ENCODE peak calls at places on chromosomes 7 and 10, in eight cellular contexts. F, I, X, B, P, A, K and S are unnamed samples.
A peak's percentile ranks its signal among the peaks of the same experiment; 100 is the strongest.

GRCh38 chr10:27947513-27947912 is 51.4 kb downstream of the ODAD2 start:
- DNase-seq in X (no peak), K (no peak), I (no peak), B (no peak), F (no peak), P (no peak), A (no peak), S (no peak)

GRCh38 chr10:6912424-6912823 is 332.3 kb upstream of the PRKCQ start:
- DNase-seq in K (no peak), I (no peak), X (peak; percentile 51), B (no peak), F (no peak), A (peak; percentile 63), P (no peak), S (no peak)

GRCh38 chr7:93751421-93751820 is 139.1 kb downstream of the TFPI2 start:
- DNase-seq in K (no peak), A (no peak), P (no peak), F (no peak), I (peak; percentile 12), B (no peak), X (no peak), S (no peak)

GRCh38 chr7:128939861-128940410 is 2.2 kb downstream of the IRF5 start:
- DNase-seq in A (no peak), K (no peak), X (no peak), F (no peak), I (no peak), P (no peak), B (no peak), S (no peak)

GRCh38 chr10:77741746-77742145 is 104.1 kb upstream of the KCNMA1 start:
- DNase-seq in X (peak; percentile 67), K (no peak), P (no peak), A (no peak), I (no peak), B (no peak), F (no peak), S (no peak)

GRCh38 chr7:8236781-8237407 is 25.1 kb downstream of the ICA1 start:
- DNase-seq in A (no peak), F (peak; percentile 30), K (no peak), I (no peak), B (no peak), X (no peak), P (no peak), S (no peak)

GRCh38 chr7:49850921-49851613 is 77.6 kb downstream of the VWC2 start:
- DNase-seq in K (peak; percentile 64), B (no peak), I (no peak), A (no peak), X (no peak), F (no peak), P (peak; percentile 42), S (no peak)

GRCh38 chr10:73771722-73772279 is 10.0 kb upstream of the CHCHD1 start:
- DNase-seq in P (peak; percentile 92), A (peak; percentile 96), F (peak; percentile 85), X (peak; percentile 95), B (peak; percentile 81), K (peak; percentile 76), I (no peak), S (no peak)

GRCh38 chr10:44166441-44166840 is 218.5 kb downstream of the CXCL12 start:
- DNase-seq in K (no peak), X (no peak), A (no peak), F (no peak), B (no peak), P (no peak), I (no peak), S (no peak)

GRCh38 chr7:30117886-30118285 is 16.9 kb upstream of the MTURN start:
- DNase-seq in I (no peak), K (no peak), B (no peak), F (no peak), X (no peak), A (no peak), P (no peak), S (no peak)

GRCh38 chr7:116231543-116232401 is 21.4 kb downstream of the TES start:
- DNase-seq in K (no peak), P (no peak), X (peak; percentile 68), A (peak; percentile 78), F (no peak), I (peak; percentile 62), B (no peak), S (no peak)

GRCh38 chr10:71687480-71687879 is 32.1 kb downstream of the C10orf105 start:
- DNase-seq in I (no peak), P (no peak), F (no peak), K (no peak), A (no peak), X (no peak), B (no peak), S (no peak)

GRCh38 chr10:71683301-71683700 is 36.3 kb downstream of the C10orf105 start:
- DNase-seq in K (no peak), X (no peak), A (no peak), F (no peak), B (no peak), P (no peak), I (no peak), S (no peak)

GRCh38 chr10:71684356-71685173 is 35.0 kb downstream of the C10orf105 start:
- DNase-seq in I (no peak), P (no peak), X (no peak), A (peak; percentile 15), F (no peak), K (peak; percentile 67), B (no peak), S (no peak)

GRCh38 chr10:71687077-71687476 is 32.5 kb downstream of the C10orf105 start:
- DNase-seq in P (no peak), K (no peak), I (no peak), B (no peak), X (no peak), F (no peak), A (no peak), S (no peak)

GRCh38 chr10:71685554-71686202 is 33.9 kb downstream of the C10orf105 start:
- DNase-seq in X (no peak), P (no peak), A (no peak), F (no peak), B (no peak), K (no peak), I (no peak), S (no peak)
- TF ChIP-seq CTCF in X (no peak), P (no peak), A (no peak), F (no peak), B (no peak), K (no peak), I (no peak), S (no peak)

DNA sequence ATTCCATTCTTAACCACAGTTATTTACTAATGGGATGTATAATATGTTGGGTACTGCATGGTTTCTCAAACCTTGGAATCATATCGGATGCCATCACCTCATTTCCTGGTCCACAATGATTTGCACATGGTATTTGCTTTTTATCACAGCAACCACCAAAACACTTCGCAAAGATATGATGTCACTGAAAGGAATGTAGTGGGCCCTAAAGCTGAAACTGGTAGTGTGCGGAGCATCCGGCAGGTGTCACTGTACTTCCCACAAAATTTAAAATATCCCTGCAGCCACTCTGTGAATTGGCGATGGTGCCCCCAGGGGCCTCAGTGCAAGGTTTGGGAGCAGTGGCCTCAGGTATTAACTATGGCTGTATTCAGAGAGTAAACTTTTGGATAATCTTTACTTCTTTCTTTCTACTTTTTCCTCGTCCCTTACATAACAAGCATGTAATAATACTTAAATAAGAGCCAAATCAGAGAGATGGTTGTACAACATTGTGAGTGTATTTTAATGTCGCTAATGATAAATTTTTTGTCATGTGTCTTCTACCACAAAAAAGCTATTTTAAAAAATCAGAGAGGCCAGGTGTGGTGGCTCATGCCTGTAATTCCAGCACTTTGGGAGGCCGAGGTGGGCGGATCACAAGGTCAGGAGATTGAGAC is 66.2 kb downstream of the FAM241B start:
- DNase-seq in B (peak; percentile 61), P (peak; percentile 38), F (no peak), A (peak; percentile 98), I (peak; percentile 37), X (peak; percentile 83), K (peak; percentile 86), S (no peak)
- TF ChIP-seq CTCF in B (peak; percentile 56), P (peak; percentile 39), F (peak; percentile 37), A (peak; percentile 98), I (peak; percentile 68), X (peak; percentile 46), K (peak; percentile 81), S (peak; percentile 80)

GRCh38 chr7:28749673-28750072 is 208.5 kb downstream of the TRIL start:
- DNase-seq in A (no peak), K (no peak), X (no peak), F (no peak), I (no peak), P (no peak), B (no peak), S (no peak)

GRCh38 chr7:28758186-28758585 is 199.9 kb downstream of the TRIL start:
- DNase-seq in I (no peak), P (no peak), A (no peak), X (no peak), B (no peak), K (no peak), F (no peak), S (no peak)

GRCh38 chr7:28750981-28751380 is 207.1 kb downstream of the TRIL start:
- DNase-seq in P (no peak), X (no peak), A (no peak), I (no peak), B (no peak), K (peak; percentile 56), F (no peak), S (no peak)

GRCh38 chr7:28755255-28755654 is 202.9 kb downstream of the TRIL start:
- DNase-seq in B (no peak), A (peak; percentile 61), I (no peak), F (no peak), P (no peak), X (peak; percentile 84), K (no peak), S (no peak)

DNA sequence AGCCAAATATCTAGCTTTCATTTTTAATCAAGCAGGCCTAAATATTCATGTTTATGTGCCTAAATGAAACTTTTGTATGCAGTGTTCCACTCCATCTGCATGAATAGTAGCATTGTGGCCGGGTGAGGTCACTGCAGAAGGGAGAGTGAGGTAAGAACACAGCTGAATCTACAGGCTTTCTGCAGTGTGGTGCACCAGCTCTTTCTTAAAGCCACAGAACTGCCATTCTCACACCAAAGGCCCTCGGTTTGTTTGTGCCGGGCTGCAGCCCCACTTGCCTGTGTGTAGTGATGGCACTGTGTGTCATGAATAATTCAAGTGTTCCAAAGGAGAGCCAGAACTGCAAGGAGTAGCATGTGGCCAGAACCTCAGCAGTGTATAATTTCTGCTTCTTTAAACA is 204.1 kb downstream of the TRIL start:
- DNase-seq in P (peak; percentile 26), F (no peak), A (peak; percentile 11), B (no peak), I (no peak), X (peak; percentile 81), K (no peak), S (no peak)
- TF ChIP-seq CTCF in P (no peak), F (no peak), A (no peak), B (no peak), I (peak; percentile 31), X (no peak), K (peak; percentile 44), S (no peak)

DNA sequence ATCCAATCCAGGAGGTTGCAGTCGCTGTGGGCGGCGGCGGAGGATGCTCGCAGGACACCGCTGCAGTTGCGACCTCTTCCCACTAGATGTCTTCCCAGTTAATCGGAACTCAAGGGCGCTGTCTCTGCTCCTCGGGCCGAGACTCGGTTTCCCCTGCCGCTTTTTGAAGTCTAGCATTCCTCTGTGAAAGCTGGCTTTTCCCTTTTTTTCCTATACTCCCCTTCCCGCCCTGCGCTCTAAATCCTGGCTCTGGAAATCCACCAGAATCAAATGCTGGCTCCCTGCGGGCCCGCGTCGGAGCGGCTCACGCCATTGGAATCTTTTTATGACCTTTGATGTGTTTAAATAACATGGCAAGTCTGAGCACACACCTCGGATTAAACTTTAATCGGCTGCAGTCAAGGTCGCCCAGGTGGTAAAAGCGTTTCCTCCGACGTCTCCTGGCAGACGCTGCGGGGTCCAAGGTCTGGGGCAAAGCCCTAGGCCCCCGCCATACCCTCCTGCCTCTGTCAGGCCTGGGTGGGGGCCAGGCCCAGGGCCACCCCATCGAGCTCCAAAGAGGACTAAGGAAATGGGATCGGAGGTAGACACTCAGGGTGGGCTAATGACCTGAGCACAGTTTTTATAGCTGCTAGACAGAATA is 10.7 kb upstream of the HOXA13 start:
- DNase-seq in K (peak; percentile 90), A (peak; percentile 65), I (no peak), B (no peak), P (peak; percentile 80), X (peak; percentile 70), F (peak; percentile 69), S (no peak)
- TF ChIP-seq CTCF in K (peak; percentile 85), A (peak; percentile 83), I (peak; percentile 74), B (peak; percentile 86), P (peak; percentile 89), X (peak; percentile 65), F (peak; percentile 82), S (peak; percentile 84)